ENCODE peak calls at places on chromosomes 1 and 21, in nine cellular contexts. One of them, this sample, is unnamed. For H3K9me3, the result is how much of the 10 kb centered on the place peaks cover.

GRCh38 chr21:36589352-36589971 is 109.5 kb upstream of the SIM2 start:
- DNase-seq in mesenchymal stem cell: peak
- DNase-seq in breast epithelium: peak
- DNase-seq in stomach: peak
- DNase-seq in ovary: no peak
- DNase-seq in sigmoid colon: no peak
- DNase-seq in pancreas: peak
- DNase-seq in A673: peak
- DNase-seq in fibroblast of lung: peak
- DNase-seq in this sample: no peak

GRCh38 chr1:230788561-230789275 is 41.5 kb downstream of the CAPN9 start:
- DNase-seq in fibroblast of lung: no peak
- DNase-seq in ovary: no peak
- DNase-seq in sigmoid colon: no peak
- DNase-seq in pancreas: no peak
- DNase-seq in breast epithelium: no peak
- DNase-seq in stomach: no peak
- DNase-seq in mesenchymal stem cell: no peak
- DNase-seq in A673: no peak
- DNase-seq in this sample: no peak

GRCh38 chr1:100862591-100862990 is 32.1 kb downstream of the EXTL2 start:
- DNase-seq in breast epithelium: no peak
- DNase-seq in ovary: no peak
- DNase-seq in A673: no peak
- DNase-seq in mesenchymal stem cell: no peak
- DNase-seq in fibroblast of lung: peak
- DNase-seq in sigmoid colon: no peak
- DNase-seq in pancreas: no peak
- DNase-seq in stomach: no peak
- DNase-seq in this sample: no peak

GRCh38 chr1:215228193-215228592 is 145.7 kb downstream of the KCNK2 start:
- DNase-seq in A673: no peak
- DNase-seq in mesenchymal stem cell: no peak
- DNase-seq in breast epithelium: no peak
- DNase-seq in stomach: no peak
- DNase-seq in fibroblast of lung: no peak
- DNase-seq in ovary: no peak
- DNase-seq in sigmoid colon: no peak
- DNase-seq in pancreas: no peak
- DNase-seq in this sample: no peak

GRCh38 chr1:174988539-174988938 is 11.2 kb upstream of the CACYBP start:
- DNase-seq in stomach: no peak
- DNase-seq in sigmoid colon: no peak
- DNase-seq in fibroblast of lung: no peak
- DNase-seq in mesenchymal stem cell: no peak
- DNase-seq in pancreas: no peak
- DNase-seq in A673: no peak
- DNase-seq in ovary: no peak
- DNase-seq in breast epithelium: no peak
- DNase-seq in this sample: no peak

GRCh38 chr1:93516164-93516563 is 68.2 kb downstream of the FNBP1L start:
- DNase-seq in sigmoid colon: no peak
- DNase-seq in stomach: no peak
- DNase-seq in fibroblast of lung: no peak
- DNase-seq in A673: no peak
- DNase-seq in ovary: no peak
- DNase-seq in pancreas: no peak
- DNase-seq in breast epithelium: no peak
- DNase-seq in mesenchymal stem cell: no peak
- DNase-seq in this sample: no peak

GRCh38 chr21:26966978-26967913 is at the start of gene ADAMTS5:
- DNase-seq in A673: peak
- DNase-seq in sigmoid colon: peak
- DNase-seq in mesenchymal stem cell: peak
- DNase-seq in ovary: peak
- DNase-seq in pancreas: peak
- DNase-seq in breast epithelium: peak
- DNase-seq in stomach: peak
- DNase-seq in fibroblast of lung: peak
- DNase-seq in this sample: no peak

GRCh38 chr1:193185861-193186714 is at the start of gene B3GALT2:
- DNase-seq in ovary: peak
- DNase-seq in stomach: no peak
- DNase-seq in A673: peak
- DNase-seq in fibroblast of lung: peak
- DNase-seq in mesenchymal stem cell: peak
- DNase-seq in breast epithelium: no peak
- DNase-seq in pancreas: peak
- DNase-seq in sigmoid colon: peak
- DNase-seq in this sample: no peak

GRCh38 chr1:196043268-196043667 is 565.0 kb downstream of the KCNT2 start:
- DNase-seq in ovary: no peak
- DNase-seq in pancreas: no peak
- DNase-seq in fibroblast of lung: no peak
- DNase-seq in sigmoid colon: no peak
- DNase-seq in breast epithelium: no peak
- DNase-seq in stomach: no peak
- DNase-seq in mesenchymal stem cell: no peak
- DNase-seq in A673: no peak
- DNase-seq in this sample: no peak

GRCh38 chr21:45078877-45079281 is 4.5 kb downstream of the ADARB1 start:
- DNase-seq in fibroblast of lung: peak
- DNase-seq in pancreas: no peak
- DNase-seq in stomach: peak
- DNase-seq in ovary: no peak
- DNase-seq in A673: no peak
- DNase-seq in mesenchymal stem cell: peak
- DNase-seq in sigmoid colon: peak
- DNase-seq in breast epithelium: no peak
- DNase-seq in this sample: peak

DNA sequence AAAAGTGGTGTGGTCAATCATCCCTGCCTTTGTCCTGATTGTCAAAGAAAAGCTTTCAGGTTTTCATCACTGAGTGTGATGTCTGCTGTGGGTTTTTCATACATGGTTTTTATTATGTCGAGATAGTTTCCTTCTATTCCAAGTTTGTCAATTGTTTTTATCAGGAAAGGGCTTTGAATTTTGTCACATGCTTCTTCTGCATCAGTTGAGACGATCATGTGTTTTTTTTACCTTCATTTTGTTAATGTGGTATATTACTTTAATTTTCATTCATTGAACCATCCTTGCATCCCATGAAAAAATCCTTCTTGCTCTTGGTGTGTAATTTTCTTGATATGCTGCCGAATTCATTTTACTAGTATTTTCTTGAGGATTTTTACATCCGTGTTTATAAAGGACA is 15.5 kb downstream of the PRKCZ start:
- DNase-seq in sigmoid colon: no peak
- DNase-seq in stomach: no peak
- DNase-seq in pancreas: no peak
- DNase-seq in breast epithelium: no peak
- DNase-seq in ovary: no peak
- DNase-seq in mesenchymal stem cell: no peak
- DNase-seq in fibroblast of lung: no peak
- DNase-seq in A673: no peak
- DNase-seq in this sample: no peak
- H3K9me3 ChIP-seq in sigmoid colon: under half
- H3K9me3 ChIP-seq in stomach: under half
- H3K9me3 ChIP-seq in pancreas: under half
- H3K9me3 ChIP-seq in breast epithelium: under half
- H3K9me3 ChIP-seq in ovary: under half
- H3K9me3 ChIP-seq in mesenchymal stem cell: under half
- H3K9me3 ChIP-seq in fibroblast of lung: under half
- H3K9me3 ChIP-seq in A673: under half
- H3K9me3 ChIP-seq in this sample: under half

GRCh38 chr21:43306391-43306790 is 120.5 kb downstream of the SIK1 start:
- DNase-seq in A673: no peak
- DNase-seq in breast epithelium: no peak
- DNase-seq in fibroblast of lung: no peak
- DNase-seq in stomach: no peak
- DNase-seq in mesenchymal stem cell: no peak
- DNase-seq in sigmoid colon: peak
- DNase-seq in ovary: no peak
- DNase-seq in pancreas: no peak
- DNase-seq in this sample: no peak

GRCh38 chr21:43308511-43309283 is 118.2 kb downstream of the SIK1 start:
- DNase-seq in A673: no peak
- DNase-seq in sigmoid colon: peak
- DNase-seq in pancreas: no peak
- DNase-seq in breast epithelium: no peak
- DNase-seq in ovary: peak
- DNase-seq in fibroblast of lung: no peak
- DNase-seq in mesenchymal stem cell: no peak
- DNase-seq in stomach: no peak
- DNase-seq in this sample: no peak

GRCh38 chr21:43306911-43307676 is 119.8 kb downstream of the SIK1 start:
- DNase-seq in breast epithelium: peak
- DNase-seq in ovary: no peak
- DNase-seq in fibroblast of lung: no peak
- DNase-seq in pancreas: no peak
- DNase-seq in sigmoid colon: peak
- DNase-seq in mesenchymal stem cell: peak
- DNase-seq in stomach: peak
- DNase-seq in A673: no peak
- DNase-seq in this sample: no peak

GRCh38 chr21:43308101-43308500 is 118.8 kb downstream of the SIK1 start:
- DNase-seq in pancreas: no peak
- DNase-seq in breast epithelium: no peak
- DNase-seq in ovary: peak
- DNase-seq in stomach: no peak
- DNase-seq in mesenchymal stem cell: no peak
- DNase-seq in fibroblast of lung: no peak
- DNase-seq in A673: no peak
- DNase-seq in sigmoid colon: peak
- DNase-seq in this sample: no peak

DNA sequence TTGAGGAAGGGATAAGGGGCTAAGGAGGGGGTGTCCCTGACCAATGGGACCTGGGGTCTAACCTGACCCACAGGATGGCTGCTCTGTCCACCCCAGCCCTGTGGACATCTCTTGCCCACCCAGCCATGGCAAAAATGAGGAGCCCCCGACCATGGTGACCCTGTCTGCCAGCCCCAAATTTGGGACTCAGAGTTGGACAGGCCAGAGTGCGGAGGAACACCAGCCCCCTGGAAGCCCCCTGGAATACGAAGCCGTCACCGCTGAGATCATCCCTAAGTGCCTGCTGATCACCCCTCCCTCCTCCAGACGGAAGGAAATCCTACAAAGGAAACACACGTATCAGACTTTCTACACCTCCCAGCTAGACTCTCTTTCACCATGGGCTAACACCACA is 119.3 kb downstream of the SIK1 start:
- DNase-seq in pancreas: no peak
- DNase-seq in stomach: no peak
- DNase-seq in ovary: no peak
- DNase-seq in A673: no peak
- DNase-seq in fibroblast of lung: no peak
- DNase-seq in sigmoid colon: peak
- DNase-seq in breast epithelium: no peak
- DNase-seq in mesenchymal stem cell: no peak
- DNase-seq in this sample: no peak
- H3K27ac ChIP-seq in pancreas: no peak
- H3K27ac ChIP-seq in stomach: peak
- H3K27ac ChIP-seq in ovary: peak
- H3K27ac ChIP-seq in A673: no peak
- H3K27ac ChIP-seq in fibroblast of lung: no peak
- H3K27ac ChIP-seq in sigmoid colon: no peak
- H3K27ac ChIP-seq in breast epithelium: peak
- H3K27ac ChIP-seq in mesenchymal stem cell: no peak
- H3K27ac ChIP-seq in this sample: no peak

GRCh38 chr1:116092752-116093489 is 18.3 kb upstream of the MAB21L3 start:
- DNase-seq in ovary: no peak
- DNase-seq in A673: no peak
- DNase-seq in stomach: no peak
- DNase-seq in fibroblast of lung: no peak
- DNase-seq in pancreas: no peak
- DNase-seq in breast epithelium: no peak
- DNase-seq in sigmoid colon: no peak
- DNase-seq in mesenchymal stem cell: no peak
- DNase-seq in this sample: no peak
- H3K9me3 ChIP-seq in ovary: under half
- H3K9me3 ChIP-seq in A673: under half
- H3K9me3 ChIP-seq in stomach: under half
- H3K9me3 ChIP-seq in fibroblast of lung: under half
- H3K9me3 ChIP-seq in pancreas: under half
- H3K9me3 ChIP-seq in breast epithelium: under half
- H3K9me3 ChIP-seq in sigmoid colon: under half
- H3K9me3 ChIP-seq in mesenchymal stem cell: half or more
- H3K9me3 ChIP-seq in this sample: under half

GRCh38 chr1:3063379-3064295 is 5.4 kb upstream of the PRDM16 start:
- DNase-seq in mesenchymal stem cell: no peak
- DNase-seq in stomach: peak
- DNase-seq in fibroblast of lung: no peak
- DNase-seq in A673: no peak
- DNase-seq in ovary: no peak
- DNase-seq in sigmoid colon: peak
- DNase-seq in pancreas: no peak
- DNase-seq in breast epithelium: no peak
- DNase-seq in this sample: no peak

GRCh38 chr1:3060601-3061551 is 8.1 kb upstream of the PRDM16 start:
- DNase-seq in sigmoid colon: peak
- DNase-seq in pancreas: peak
- DNase-seq in mesenchymal stem cell: no peak
- DNase-seq in fibroblast of lung: no peak
- DNase-seq in A673: no peak
- DNase-seq in breast epithelium: no peak
- DNase-seq in ovary: no peak
- DNase-seq in stomach: peak
- DNase-seq in this sample: no peak

GRCh38 chr1:3062616-3063378 is 6.2 kb upstream of the PRDM16 start:
- DNase-seq in mesenchymal stem cell: no peak
- DNase-seq in ovary: no peak
- DNase-seq in pancreas: no peak
- DNase-seq in fibroblast of lung: no peak
- DNase-seq in sigmoid colon: peak
- DNase-seq in A673: no peak
- DNase-seq in stomach: peak
- DNase-seq in breast epithelium: no peak
- DNase-seq in this sample: no peak

GRCh38 chr1:3061566-3061965 is 7.4 kb upstream of the PRDM16 start:
- DNase-seq in ovary: no peak
- DNase-seq in pancreas: no peak
- DNase-seq in sigmoid colon: peak
- DNase-seq in fibroblast of lung: no peak
- DNase-seq in stomach: peak
- DNase-seq in A673: no peak
- DNase-seq in mesenchymal stem cell: no peak
- DNase-seq in breast epithelium: no peak
- DNase-seq in this sample: no peak

DNA sequence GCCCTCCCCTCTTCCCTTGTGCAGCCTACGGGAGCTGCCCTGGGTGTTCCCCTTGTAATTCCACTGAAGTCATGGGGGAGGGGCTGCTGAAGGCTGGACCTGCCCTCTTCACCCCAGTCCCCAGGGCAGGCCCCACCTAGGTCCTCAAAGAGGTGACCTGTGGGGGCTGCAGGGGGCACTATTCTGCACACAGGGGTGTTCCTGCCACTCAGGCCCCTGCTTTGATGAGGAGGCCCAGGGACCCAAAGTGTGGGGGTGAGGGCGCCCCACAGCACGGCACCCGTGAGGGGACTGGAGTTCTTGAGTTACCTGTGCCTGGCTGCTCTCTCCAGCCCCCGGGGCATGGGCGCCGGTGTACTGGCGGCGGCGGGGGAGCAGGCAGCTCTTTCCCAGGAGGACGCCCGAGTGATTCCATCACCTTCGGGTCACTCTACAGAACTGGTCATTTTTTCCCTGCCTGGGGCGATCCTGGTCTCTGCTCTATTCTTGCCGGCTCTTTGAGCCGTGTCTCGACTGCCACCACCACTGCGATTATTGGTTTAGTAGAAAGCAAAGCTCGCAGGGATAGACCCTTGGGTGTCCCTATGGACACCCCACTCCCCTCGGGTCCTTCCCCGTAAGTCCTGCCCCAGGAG is 6.9 kb upstream of the PRDM16 start:
- DNase-seq in stomach: peak
- DNase-seq in sigmoid colon: peak
- DNase-seq in mesenchymal stem cell: no peak
- DNase-seq in ovary: no peak
- DNase-seq in fibroblast of lung: no peak
- DNase-seq in A673: no peak
- DNase-seq in pancreas: no peak
- DNase-seq in breast epithelium: no peak
- DNase-seq in this sample: no peak
- H3K27ac ChIP-seq in stomach: no peak
- H3K27ac ChIP-seq in sigmoid colon: no peak
- H3K27ac ChIP-seq in mesenchymal stem cell: no peak
- H3K27ac ChIP-seq in ovary: no peak
- H3K27ac ChIP-seq in fibroblast of lung: no peak
- H3K27ac ChIP-seq in A673: no peak
- H3K27ac ChIP-seq in pancreas: no peak
- H3K27ac ChIP-seq in breast epithelium: no peak
- H3K27ac ChIP-seq in this sample: no peak

This sample was measured in CD4-positive, alpha-beta T cell.